ENCODE peak calls at places on chromosomes 2 and 18, in nine cellular contexts. H is fibroblast of mammary gland; X is stimulated activated CD8-positive, alpha-beta memory T cell treated with anti-CD3 and anti-CD28 coated beads, Interleukin-12 subunit alpha, Interleukin-12 subunit beta, amount 100 ng/mL, for 4 hours; J is stimulated activated CD4-positive, alpha-beta T cell treated with anti-CD3 and anti-CD28 coated beads, Interleukin-1b, Interleukin-23, amount 100 ng/mL, for 1 hour; K is NT2/D1; P is activated CD4-positive, alpha-beta T cell treated with anti-CD3 and anti-CD28 coated beads, Interleukin-2, amount 50 U/mL, for 1 hour; L is activated T-helper 9 cell treated with anti-CD3 and anti-CD28 coated beads, Interleukin-2, amount 50 U/mL, for 16 hours; N is T follicular helper cell; A is H7. C is an unnamed sample.

GRCh38 chr2:23436346-23437099 is 51.5 kb downstream of the KLHL29 start:
- DNase-seq in H (peak; percentile 45), X (no peak), J (no peak), K (no peak), P (peak; percentile 16), L (no peak), N (no peak), A (peak; percentile 50), C (no peak)

GRCh38 chr2:191569025-191569424 is 108.9 kb upstream of the NABP1 start:
- DNase-seq in H (no peak), X (no peak), J (no peak), K (no peak), P (no peak), L (no peak), N (no peak), A (peak; percentile 30), C (no peak)

GRCh38 chr2:10911291-10912075 is at the start of gene KCNF1:
- DNase-seq in H (peak; percentile 56), X (no peak), J (no peak), K (peak; percentile 58), P (no peak), L (no peak), N (no peak), A (peak; percentile 90), C (no peak)

GRCh38 chr18:22337311-22337710 is 80.4 kb downstream of the CTAGE1 start:
- DNase-seq in H (peak; percentile 83), X (no peak), J (no peak), K (no peak), P (no peak), L (no peak), N (no peak), A (no peak), C (no peak)

GRCh38 chr2:147288131-147288530 is 556.7 kb upstream of the ACVR2A start:
- DNase-seq in H (no peak), X (no peak), J (no peak), K (no peak), P (no peak), L (no peak), N (no peak), A (no peak), C (peak; percentile 72)

GRCh38 chr2:27009716-27010115 is 23.0 kb upstream of the TMEM214 start:
- DNase-seq in H (no peak), X (no peak), J (no peak), K (no peak), P (no peak), L (no peak), N (no peak), A (no peak), C (no peak)

GRCh38 chr2:62302763-62303435 is 107.0 kb downstream of the B3GNT2 start:
- DNase-seq in H (no peak), X (no peak), J (no peak), K (no peak), P (no peak), L (no peak), N (no peak), A (no peak), C (no peak)

GRCh38 chr2:192288290-192288689 is 93.6 kb upstream of the TMEFF2 start:
- DNase-seq in H (no peak), X (no peak), J (no peak), K (no peak), P (no peak), L (no peak), N (no peak), A (no peak), C (no peak)

GRCh38 chr18:50955246-50955645 is 12.6 kb upstream of the ELAC1 start:
- DNase-seq in H (no peak), X (no peak), J (no peak), K (peak; percentile 16), P (no peak), L (no peak), N (no peak), A (peak; percentile 16), C (no peak)

GRCh38 chr2:51706220-51706619 is 674.3 kb upstream of the NRXN1 start:
- DNase-seq in H (no peak), X (no peak), J (no peak), K (no peak), P (no peak), L (no peak), N (no peak), A (no peak), C (no peak)

GRCh38 chr2:18987592-18988073 is 370.8 kb downstream of the OSR1 start:
- DNase-seq in H (peak; percentile 95), X (no peak), J (no peak), K (no peak), P (no peak), L (no peak), N (no peak), A (no peak), C (no peak)

GRCh38 chr2:224127871-224128501 is 88.9 kb upstream of the SERPINE2 start:
- DNase-seq in H (peak; percentile 53), X (no peak), J (no peak), K (no peak), P (no peak), L (no peak), N (no peak), A (no peak), C (no peak)

GRCh38 chr18:2587788-2588187 is 16.4 kb downstream of the NDC80 start:
- DNase-seq in H (no peak), X (no peak), J (no peak), K (no peak), P (no peak), L (no peak), N (no peak), A (no peak), C (no peak)

GRCh38 chr2:169184074-169184473 is 114.7 kb downstream of the DHRS9 start:
- DNase-seq in H (peak; percentile 4), X (no peak), J (no peak), K (no peak), P (no peak), L (no peak), N (no peak), A (no peak), C (no peak)

GRCh38 chr2:196088209-196088608 is 19.6 kb upstream of the DNAH7 start:
- DNase-seq in H (peak; percentile 59), X (no peak), J (no peak), K (no peak), P (no peak), L (no peak), N (no peak), A (no peak), C (no peak)

GRCh38 chr2:23687214-23687613 is 239.7 kb downstream of the ATAD2B start:
- DNase-seq in H (no peak), X (no peak), J (no peak), K (no peak), P (no peak), L (no peak), N (no peak), A (peak; percentile 33), C (no peak)

GRCh38 chr2:17800693-17801458 is 15.4 kb upstream of the MSGN1 start:
- DNase-seq in H (no peak), X (no peak), J (no peak), K (no peak), P (no peak), L (no peak), N (no peak), A (no peak), C (no peak)

GRCh38 chr2:121731366-121731765 is 5.3 kb downstream of the NIFK start:
- DNase-seq in H (no peak), X (no peak), J (no peak), K (no peak), P (no peak), L (no peak), N (no peak), A (no peak), C (no peak)

GRCh38 chr2:188609321-188610049 is 317.8 kb downstream of the GULP1 start:
- DNase-seq in H (peak; percentile 74), X (no peak), J (no peak), K (no peak), P (no peak), L (no peak), N (no peak), A (no peak), C (no peak)

GRCh38 chr2:190277234-190278112 is 42.2 kb downstream of the HIBCH start:
- DNase-seq in H (peak; percentile 78), X (no peak), J (no peak), K (peak; percentile 3), P (no peak), L (no peak), N (no peak), A (no peak), C (peak; percentile 76)

GRCh38 chr2:165889761-165890242 is 63.8 kb downstream of the TTC21B start:
- DNase-seq in H (no peak), X (no peak), J (no peak), K (no peak), P (no peak), L (no peak), N (no peak), A (no peak), C (no peak)

GRCh38 chr2:45585267-45585861 is 25.7 kb downstream of the SRBD1 start:
- DNase-seq in H (peak; percentile 71), X (no peak), J (no peak), K (no peak), P (no peak), L (no peak), N (no peak), A (no peak), C (peak; percentile 53)

GRCh38 chr18:573385-573784 is 6.8 kb upstream of the CETN1 start:
- DNase-seq in H (no peak), X (no peak), J (no peak), K (no peak), P (no peak), L (no peak), N (no peak), A (no peak), C (no peak)

GRCh38 chr18:31248783-31249521 is 69.0 kb upstream of the DSG1 start:
- DNase-seq in H (peak; percentile 9), X (no peak), J (no peak), K (no peak), P (no peak), L (no peak), N (no peak), A (no peak), C (no peak)

GRCh38 chr2:85173909-85174308 is 40.7 kb downstream of the TCF7L1 start:
- DNase-seq in H (peak; percentile 48), X (no peak), J (no peak), K (no peak), P (no peak), L (no peak), N (no peak), A (no peak), C (no peak)

GRCh38 chr2:83517727-83518368 is 941.2 kb downstream of the SUCLG1 start:
- DNase-seq in H (no peak), X (no peak), J (no peak), K (no peak), P (no peak), L (no peak), N (no peak), A (no peak), C (no peak)

GRCh38 chr18:78975699-78976098 is 3.9 kb upstream of the SALL3 start:
- DNase-seq in H (no peak), X (no peak), J (no peak), K (no peak), P (no peak), L (no peak), N (no peak), A (no peak), C (no peak)

GRCh38 chr2:240401308-240401707 is 34.2 kb upstream of the GPC1 start:
- DNase-seq in H (no peak), X (no peak), J (no peak), K (no peak), P (no peak), L (no peak), N (no peak), A (peak; percentile 33), C (no peak)

GRCh38 chr2:41836944-41837343 is 210.9 kb upstream of the PKDCC start:
- DNase-seq in H (peak; percentile 61), X (no peak), J (no peak), K (peak; percentile 38), P (peak; percentile 27), L (no peak), N (peak; percentile 7), A (peak; percentile 45), C (peak; percentile 52)

GRCh38 chr18:5955861-5956260 is 60.5 kb upstream of the TMEM200C start:
- DNase-seq in H (no peak), X (no peak), J (no peak), K (no peak), P (no peak), L (no peak), N (no peak), A (no peak), C (no peak)

GRCh38 chr2:107197601-107198000 is 311.6 kb upstream of the ST6GAL2 start:
- DNase-seq in H (no peak), X (no peak), J (no peak), K (no peak), P (no peak), L (no peak), N (no peak), A (no peak), C (no peak)